ENCODE peak calls at places on chromosome 15, in seven cellular contexts. N, J, I, Y, O, R and E are unnamed samples.

GRCh38 chr15:98889930-98890695 is 117.5 kb downstream of the PGPEP1L start:
- DNase-seq in N (peak; percentile 95), J (no peak), I (no peak), Y (no peak), O (no peak), R (no peak), E (peak; percentile 29)

GRCh38 chr15:37100109-37100873 is at the start of gene MEIS2:
- DNase-seq in N (peak; percentile 96), J (peak; percentile 92), I (peak; percentile 98), Y (peak; percentile 17), O (peak; percentile 98), R (peak; percentile 98), E (peak; percentile 82)

GRCh38 chr15:99509686-99510461 is 55.9 kb upstream of the MEF2A start:
- DNase-seq in N (no peak), J (no peak), I (no peak), Y (no peak), O (no peak), R (no peak), E (peak; percentile 90)

GRCh38 chr15:93139436-93139835 is 50.4 kb upstream of the RGMA start:
- DNase-seq in N (no peak), J (no peak), I (no peak), Y (no peak), O (no peak), R (no peak), E (no peak)

GRCh38 chr15:82043726-82044372 is 2.0 kb downstream of the MEX3B start:
- DNase-seq in N (no peak), J (no peak), I (peak; percentile 30), Y (no peak), O (peak; percentile 73), R (no peak), E (no peak)

GRCh38 chr15:50964075-50964474 is 55.6 kb downstream of the AP4E1 start:
- DNase-seq in N (no peak), J (no peak), I (no peak), Y (no peak), O (no peak), R (no peak), E (no peak)

GRCh38 chr15:31346367-31347066 is 19.9 kb downstream of the KLF13 start:
- DNase-seq in N (no peak), J (peak; percentile 8), I (no peak), Y (no peak), O (no peak), R (no peak), E (no peak)

GRCh38 chr15:79015416-79015815 is 70.6 kb upstream of the CTSH start:
- DNase-seq in N (no peak), J (no peak), I (no peak), Y (no peak), O (no peak), R (no peak), E (no peak)

GRCh38 chr15:79849789-79850188 is 47.0 kb downstream of the MTHFS start:
- DNase-seq in N (peak; percentile 52), J (peak; percentile 21), I (no peak), Y (no peak), O (no peak), R (no peak), E (peak; percentile 54)

GRCh38 chr15:70505411-70505919 is 257.9 kb downstream of the UACA start:
- DNase-seq in N (peak; percentile 87), J (no peak), I (no peak), Y (no peak), O (no peak), R (no peak), E (peak; percentile 78)

GRCh38 chr15:100704281-100705055 is 102.1 kb downstream of the ASB7 start:
- DNase-seq in N (peak; percentile 92), J (no peak), I (peak; percentile 3), Y (no peak), O (no peak), R (no peak), E (no peak)

GRCh38 chr15:73237910-73238309 is 130.8 kb downstream of the HCN4 start:
- DNase-seq in N (no peak), J (no peak), I (no peak), Y (no peak), O (no peak), R (no peak), E (no peak)

GRCh38 chr15:64247906-64248541 is 85.2 kb upstream of the PPIB start:
- DNase-seq in N (peak; percentile 90), J (peak; percentile 77), I (peak; percentile 24), Y (no peak), O (no peak), R (no peak), E (peak; percentile 75)

GRCh38 chr15:93895976-93896770 is 335.2 kb upstream of the MCTP2 start:
- DNase-seq in N (no peak), J (no peak), I (no peak), Y (no peak), O (no peak), R (no peak), E (no peak)

GRCh38 chr15:44720460-44721185 is 9.3 kb downstream of the B2M start:
- DNase-seq in N (no peak), J (no peak), I (no peak), Y (no peak), O (no peak), R (no peak), E (no peak)

GRCh38 chr15:88454867-88455810 is 12.0 kb downstream of the MRPL46 start:
- DNase-seq in N (peak; percentile 69), J (peak; percentile 75), I (peak; percentile 52), Y (no peak), O (peak; percentile 80), R (peak; percentile 87), E (peak; percentile 70)

GRCh38 chr15:83514584-83514983 is 67.4 kb downstream of the SH3GL3 start:
- DNase-seq in N (no peak), J (no peak), I (no peak), Y (no peak), O (no peak), R (no peak), E (no peak)

GRCh38 chr15:60379466-60380274 is 18.1 kb downstream of the ANXA2 start:
- DNase-seq in N (peak; percentile 98), J (peak; percentile 39), I (no peak), Y (no peak), O (no peak), R (no peak), E (peak; percentile 27)

GRCh38 chr15:59792359-59792758 is 103.2 kb upstream of the BNIP2 start:
- DNase-seq in N (no peak), J (no peak), I (no peak), Y (no peak), O (no peak), R (no peak), E (no peak)

GRCh38 chr15:25933456-25934158 is 70.5 kb upstream of the ATP10A start:
- DNase-seq in N (peak; percentile 87), J (peak; percentile 46), I (peak; percentile 27), Y (no peak), O (peak; percentile 88), R (peak; percentile 93), E (peak; percentile 45)

GRCh38 chr15:90191344-90191687 is 9.8 kb upstream of the SEMA4B start:
- DNase-seq in N (no peak), J (no peak), I (no peak), Y (no peak), O (no peak), R (no peak), E (no peak)
- TF ChIP-seq CTCF in N (no peak), J (no peak), I (no peak), Y (no peak), O (no peak), R (no peak), E (no peak)

DNA sequence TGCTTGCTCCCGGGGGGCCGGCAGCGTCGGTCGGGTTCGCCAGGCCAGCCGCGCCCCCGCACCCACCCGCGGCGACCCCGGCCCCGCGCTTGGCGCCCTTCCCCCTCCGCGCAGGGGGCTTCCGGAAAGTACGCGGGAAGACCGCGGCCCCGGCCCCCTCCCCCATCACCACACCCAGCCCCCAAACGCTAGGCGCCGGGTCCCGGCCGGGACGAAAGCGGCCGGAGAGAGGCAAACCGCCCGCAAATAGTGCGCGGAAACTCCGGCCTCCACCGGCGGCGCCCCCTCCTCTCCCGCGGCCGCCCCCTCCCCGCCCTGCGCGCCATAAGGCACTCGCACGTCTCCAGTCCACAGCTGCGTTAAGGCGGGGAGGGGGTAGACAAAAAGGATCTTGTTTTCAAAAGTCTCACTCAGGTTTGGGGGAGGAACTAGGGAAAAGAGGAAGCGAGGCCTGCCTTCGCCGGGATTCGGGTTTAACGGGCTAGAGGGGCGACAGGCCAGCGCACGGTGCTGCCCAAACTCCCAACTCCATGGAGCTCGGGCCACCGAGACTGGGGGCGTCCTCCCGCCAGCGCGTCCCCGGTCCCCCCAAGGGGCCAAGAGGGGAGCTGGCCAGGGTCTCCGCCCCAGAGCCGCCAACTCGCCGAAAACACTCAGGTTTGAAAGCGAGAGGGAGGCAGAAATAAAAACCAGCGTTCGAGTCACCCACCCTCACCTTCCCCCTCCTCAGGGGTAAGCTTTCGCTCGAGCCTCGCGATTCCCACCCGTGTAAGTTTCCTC is 1.8 kb downstream of the ANP32A start:
- DNase-seq in N (no peak), J (peak; percentile 43), I (peak; percentile 36), Y (no peak), O (peak; percentile 80), R (no peak), E (peak; percentile 93)
- TF ChIP-seq POLR2A in N (no peak), J (no peak), I (no peak), Y (peak; percentile 36), O (peak; percentile 53), R (no peak), E (peak; percentile 78)

GRCh38 chr15:48317221-48317620 is 14.0 kb upstream of the DUT start:
- DNase-seq in N (no peak), J (no peak), I (no peak), Y (no peak), O (no peak), R (no peak), E (no peak)
- TF ChIP-seq CTCF in N (no peak), J (no peak), I (no peak), Y (no peak), O (no peak), R (no peak), E (no peak)

GRCh38 chr15:66673410-66674322 is 28.4 kb upstream of the SMAD6 start:
- DNase-seq in N (no peak), J (no peak), I (no peak), Y (no peak), O (no peak), R (no peak), E (peak; percentile 91)
- TF ChIP-seq POLR2A in N (no peak), J (no peak), I (no peak), Y (no peak), O (no peak), R (no peak), E (peak; percentile 41)

GRCh38 chr15:63122002-63122893 is 587 bp downstream of the LACTB start:
- DNase-seq in N (peak; percentile 75), J (peak; percentile 86), I (peak; percentile 87), Y (peak; percentile 54), O (peak; percentile 93), R (peak; percentile 98), E (peak; percentile 84)
- TF ChIP-seq CTCF in N (no peak), J (peak; percentile 30), I (peak; percentile 25), Y (no peak), O (peak; percentile 15), R (peak; percentile 12), E (no peak)

DNA sequence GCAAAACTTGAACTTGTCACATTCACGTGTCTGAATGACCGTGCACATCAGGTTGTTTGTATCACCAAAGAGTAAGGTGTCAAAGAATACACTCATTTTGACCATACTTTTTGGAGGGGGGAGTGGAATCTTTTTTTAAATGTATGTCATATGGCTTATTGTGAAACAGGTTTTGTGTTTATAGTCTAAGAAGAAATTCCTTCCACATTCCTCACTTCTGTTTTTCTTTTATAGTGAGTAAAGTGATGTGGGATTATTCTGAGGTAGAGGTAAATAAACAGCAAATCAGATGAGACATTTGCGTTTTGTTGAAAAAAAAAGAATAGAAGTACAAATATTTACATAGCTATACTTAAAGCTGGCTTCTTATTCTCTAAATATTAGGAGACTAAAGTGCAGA is 33.0 kb downstream of the SRP14 start:
- DNase-seq in N (peak; percentile 79), J (no peak), I (no peak), Y (no peak), O (no peak), R (no peak), E (no peak)
- TF ChIP-seq POLR2A in N (no peak), J (no peak), I (no peak), Y (no peak), O (no peak), R (no peak), E (no peak)